ENCODE peak calls at places on chromosomes 11 and 22, in six cellular contexts. F, P, N, T, H and V are unnamed samples.

GRCh38 chr22:42933783-42934144 is 76.7 kb upstream of the ARFGAP3 start:
- DNase-seq in F (no peak), P (peak; percentile 78), N (no peak), T (peak; percentile 91), H (no peak), V (no peak)

GRCh38 chr11:105181100-105181499 is 41.5 kb upstream of the CARD18 start:
- DNase-seq in F (no peak), P (peak; percentile 86), N (no peak), T (no peak), H (no peak), V (no peak)

GRCh38 chr11:68269414-68270081 is 2.2 kb downstream of the C11orf24 start:
- DNase-seq in F (no peak), P (no peak), N (no peak), T (no peak), H (peak; percentile 40), V (no peak)

GRCh38 chr11:125679397-125679796 is 1.2 kb downstream of the ACRV1 start:
- DNase-seq in F (peak; percentile 16), P (no peak), N (no peak), T (no peak), H (no peak), V (no peak)

GRCh38 chr22:46380069-46380468 is 44.6 kb downstream of the TRMU start:
- DNase-seq in F (no peak), P (no peak), N (peak; percentile 11), T (no peak), H (no peak), V (no peak)

GRCh38 chr11:112292785-112293407 is 32.2 kb upstream of the PLET1 start:
- DNase-seq in F (no peak), P (peak; percentile 96), N (no peak), T (peak; percentile 92), H (peak; percentile 7), V (peak; percentile 58)

GRCh38 chr11:76086713-76087635 is 119.3 kb downstream of the WNT11 start:
- DNase-seq in F (no peak), P (no peak), N (no peak), T (no peak), H (peak; percentile 10), V (no peak)

GRCh38 chr11:61712301-61712700 is 32.1 kb downstream of the DAGLA start:
- DNase-seq in F (no peak), P (no peak), N (no peak), T (no peak), H (no peak), V (no peak)

GRCh38 chr11:5280582-5281102 is 10.9 kb upstream of the HBE1 start:
- DNase-seq in F (peak; percentile 14), P (peak; percentile 97), N (peak; percentile 63), T (peak; percentile 72), H (peak; percentile 71), V (peak; percentile 38)

GRCh38 chr11:57527056-57527631 is 3.4 kb downstream of the TIMM10 start:
- DNase-seq in F (peak; percentile 77), P (peak; percentile 67), N (peak; percentile 49), T (peak; percentile 55), H (peak; percentile 54), V (no peak)

GRCh38 chr22:33579448-33580093 is 340.7 kb downstream of the LARGE1 start:
- DNase-seq in F (peak; percentile 82), P (peak; percentile 9), N (peak; percentile 69), T (no peak), H (peak; percentile 33), V (no peak)

GRCh38 chr11:63567044-63567840 is 4.1 kb upstream of the PLAAT2 start:
- DNase-seq in F (peak; percentile 98), P (peak; percentile 82), N (peak; percentile 62), T (peak; percentile 96), H (peak; percentile 60), V (no peak)

GRCh38 chr22:50422046-50422445 is 52.8 kb downstream of the SBF1 start:
- DNase-seq in F (no peak), P (no peak), N (no peak), T (no peak), H (no peak), V (no peak)

GRCh38 chr22:27705391-27706080 is 96.0 kb downstream of the MN1 start:
- DNase-seq in F (no peak), P (peak; percentile 32), N (no peak), T (no peak), H (no peak), V (no peak)

GRCh38 chr11:110565344-110565684 is 135.6 kb downstream of the FDX1 start:
- DNase-seq in F (no peak), P (peak; percentile 54), N (no peak), T (peak; percentile 48), H (no peak), V (no peak)

GRCh38 chr22:32348031-32348611 is 9.5 kb upstream of the RFPL3 start:
- DNase-seq in F (no peak), P (no peak), N (no peak), T (no peak), H (no peak), V (no peak)

GRCh38 chr11:134173296-134173695 is 50.5 kb downstream of the NCAPD3 start:
- DNase-seq in F (no peak), P (no peak), N (no peak), T (no peak), H (no peak), V (no peak)

GRCh38 chr11:112884012-112884767 is 77.0 kb upstream of the NCAM1 start:
- DNase-seq in F (no peak), P (peak; percentile 11), N (no peak), T (no peak), H (no peak), V (no peak)

GRCh38 chr11:69642549-69642912 is 1.6 kb downstream of the CCND1 start:
- DNase-seq in F (peak; percentile 47), P (peak; percentile 21), N (no peak), T (no peak), H (no peak), V (no peak)

GRCh38 chr11:106022795-106023275 is 795 bp upstream of the MSANTD4 start:
- DNase-seq in F (no peak), P (no peak), N (no peak), T (no peak), H (no peak), V (no peak)

GRCh38 chr11:8261921-8262551 is 1.6 kb downstream of the LMO1 start:
- DNase-seq in F (no peak), P (no peak), N (no peak), T (no peak), H (no peak), V (no peak)

GRCh38 chr11:110429614-110430266 is at the start of gene FDX1:
- DNase-seq in F (peak; percentile 95), P (peak; percentile 80), N (peak; percentile 90), T (peak; percentile 65), H (peak; percentile 50), V (peak; percentile 28)

GRCh38 chr11:129115652-129116585 is 76.2 kb downstream of the ARHGAP32 start:
- DNase-seq in F (no peak), P (peak; percentile 16), N (no peak), T (peak; percentile 77), H (no peak), V (no peak)